ENCODE peak calls at places on chromosomes 12 and 14, in five cellular contexts. G, W, H, B and P are unnamed samples.

GRCh38 chr12:10213168-10214130 is 772 bp downstream of the GABARAPL1 start:
- DNase-seq in H (peak), G (peak), W (peak), B (no peak), P (peak)

GRCh38 chr12:92431146-92431545 is 271.6 kb upstream of the PLEKHG7 start:
- DNase-seq in W (no peak), B (no peak), G (no peak), H (no peak), P (peak)

GRCh38 chr14:55532645-55533309 is 47.2 kb upstream of the KTN1 start:
- DNase-seq in W (no peak), H (no peak), G (no peak), B (no peak), P (peak)

GRCh38 chr14:51562816-51563215 is 88.9 kb upstream of the FRMD6 start:
- DNase-seq in W (no peak), H (no peak), B (no peak), G (no peak), P (no peak)

GRCh38 chr12:81758421-81759214 is 532 bp downstream of the PPFIA2 start:
- DNase-seq in H (peak), G (peak), B (no peak), W (peak), P (peak)

GRCh38 chr14:92470215-92470614 is 43.4 kb upstream of the RIN3 start:
- DNase-seq in B (peak), H (no peak), G (no peak), W (no peak), P (no peak)

GRCh38 chr12:104589215-104589614 is 132.5 kb downstream of the CHST11 start:
- DNase-seq in H (no peak), W (no peak), G (no peak), B (no peak), P (no peak)

GRCh38 chr14:51367600-51367931 is 127.5 kb downstream of the TMX1 start:
- DNase-seq in G (no peak), W (no peak), B (peak), H (peak), P (no peak)

GRCh38 chr14:89330236-89331002 is 86.6 kb downstream of the FOXN3 start:
- DNase-seq in H (peak), G (peak), B (peak), W (peak), P (no peak)

GRCh38 chr14:20866963-20867362 is 24.2 kb upstream of the RNASE3 start:
- DNase-seq in B (no peak), G (no peak), H (peak), W (no peak), P (peak)

GRCh38 chr12:91404362-91404899 is 221.8 kb upstream of the DCN start:
- DNase-seq in H (no peak), B (no peak), W (no peak), G (no peak), P (no peak)

DNA sequence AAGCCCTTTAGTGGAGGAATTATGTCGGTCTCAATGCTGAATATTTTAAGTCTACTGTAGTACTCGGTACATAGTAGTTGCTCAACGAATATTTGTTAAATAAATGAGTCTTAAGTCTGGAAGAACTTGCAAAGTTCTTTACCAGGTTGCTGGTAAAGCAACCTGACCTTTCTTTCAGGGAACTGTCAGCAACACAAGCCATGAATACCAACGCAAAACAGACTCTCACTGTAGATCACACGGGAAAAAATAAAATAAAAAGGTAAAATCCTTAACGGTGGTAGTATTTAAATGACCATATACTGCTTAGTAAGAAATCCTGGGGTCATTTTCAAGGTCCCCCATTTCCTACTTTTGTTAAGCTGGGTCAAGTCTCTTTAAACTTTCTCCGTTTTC is 447 bp upstream of the NUBPL start:
- DNase-seq in W (no peak), B (no peak), H (peak), G (no peak), P (peak)
- H3K4me3 ChIP-seq in W (peak), B (peak), H (peak), G (peak), P (peak)

GRCh38 chr12:130764475-130765185 is 48.5 kb upstream of the RIMBP2 start:
- DNase-seq in G (no peak), H (peak), W (no peak), B (no peak), P (no peak)

GRCh38 chr12:130764073-130764472 is 48.0 kb upstream of the RIMBP2 start:
- DNase-seq in B (no peak), W (no peak), G (no peak), H (peak), P (no peak)

GRCh38 chr12:130761537-130762318 is 45.6 kb upstream of the RIMBP2 start:
- DNase-seq in B (no peak), G (peak), W (peak), H (peak), P (peak)

GRCh38 chr12:130765186-130765659 is 49.1 kb upstream of the RIMBP2 start:
- DNase-seq in B (no peak), W (no peak), H (no peak), G (no peak), P (no peak)

DNA sequence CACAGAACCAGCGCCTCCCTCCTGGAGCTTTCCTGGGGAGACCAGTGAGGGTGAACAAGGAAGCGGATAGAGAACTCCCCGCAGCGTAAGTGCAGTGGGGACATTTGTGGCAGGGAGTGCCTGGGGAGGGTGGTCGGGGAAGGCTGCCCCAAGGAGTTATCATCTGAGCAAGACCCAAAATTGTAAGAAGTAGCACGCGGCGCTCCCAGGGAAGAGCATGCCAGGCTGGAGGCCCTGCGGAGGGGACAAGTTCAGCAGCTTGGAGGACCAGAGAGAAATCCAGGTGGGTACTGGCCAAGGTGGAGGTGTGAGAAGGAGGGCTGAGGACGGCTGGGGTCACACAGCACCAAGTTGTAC is 46.2 kb upstream of the RIMBP2 start:
- DNase-seq in B (no peak), H (no peak), W (no peak), G (no peak), P (no peak)
- H3K4me3 ChIP-seq in B (no peak), H (no peak), W (no peak), G (no peak), P (no peak)

GRCh38 chr14:68137704-68138619 is 318.4 kb downstream of the RAD51B start:
- DNase-seq in H (peak), B (peak), G (peak), W (peak), P (peak)
- H3K4me3 ChIP-seq in H (no peak), B (no peak), G (no peak), W (no peak), P (no peak)

DNA sequence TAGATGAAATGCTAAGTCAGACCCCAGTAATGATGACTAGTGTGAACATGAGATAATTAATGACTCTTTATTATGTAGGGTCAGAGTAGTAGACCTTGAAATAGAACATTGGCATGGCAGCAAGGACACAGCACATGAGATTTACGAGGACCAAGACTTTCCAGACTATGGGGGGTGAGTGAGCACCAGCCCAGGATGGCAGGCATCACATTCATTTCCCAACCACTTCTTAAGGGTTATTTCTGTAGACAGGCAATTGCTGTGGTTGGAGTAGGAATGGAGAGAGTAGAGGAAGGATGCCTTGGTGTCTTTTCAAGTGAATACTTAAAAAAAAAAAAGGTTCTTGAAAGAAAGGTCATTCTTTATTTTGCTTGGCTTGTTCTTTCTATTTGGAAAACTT is 189.4 kb upstream of the DYRK2 start:
- DNase-seq in G (no peak), W (no peak), B (no peak), H (no peak), P (no peak)
- H3K4me3 ChIP-seq in G (no peak), W (no peak), B (no peak), H (no peak), P (no peak)

GRCh38 chr12:88399811-88400210 is 180.5 kb downstream of the KITLG start:
- DNase-seq in H (no peak), B (no peak), W (no peak), G (no peak), P (no peak)

GRCh38 chr12:88401153-88401552 is 179.1 kb downstream of the KITLG start:
- DNase-seq in G (no peak), B (no peak), W (no peak), H (no peak), P (no peak)

GRCh38 chr12:88400302-88400701 is 180.0 kb downstream of the KITLG start:
- DNase-seq in W (no peak), G (no peak), B (no peak), H (no peak), P (no peak)
- H3K4me3 ChIP-seq in W (no peak), G (no peak), B (no peak), H (no peak), P (no peak)

GRCh38 chr12:2813573-2814185 is 1.2 kb downstream of the ITFG2 start:
- DNase-seq in G (no peak), B (no peak), H (peak), W (peak), P (peak)

GRCh38 chr12:2806700-2807099 is 5.8 kb upstream of the ITFG2 start:
- DNase-seq in B (no peak), G (no peak), H (peak), W (no peak), P (no peak)

GRCh38 chr12:2813214-2813554 is 716 bp downstream of the ITFG2 start:
- DNase-seq in G (no peak), B (no peak), W (no peak), H (no peak), P (no peak)

GRCh38 chr12:2812290-2813213 is at the start of gene ITFG2:
- DNase-seq in B (peak), H (peak), W (peak), G (peak), P (peak)

DNA sequence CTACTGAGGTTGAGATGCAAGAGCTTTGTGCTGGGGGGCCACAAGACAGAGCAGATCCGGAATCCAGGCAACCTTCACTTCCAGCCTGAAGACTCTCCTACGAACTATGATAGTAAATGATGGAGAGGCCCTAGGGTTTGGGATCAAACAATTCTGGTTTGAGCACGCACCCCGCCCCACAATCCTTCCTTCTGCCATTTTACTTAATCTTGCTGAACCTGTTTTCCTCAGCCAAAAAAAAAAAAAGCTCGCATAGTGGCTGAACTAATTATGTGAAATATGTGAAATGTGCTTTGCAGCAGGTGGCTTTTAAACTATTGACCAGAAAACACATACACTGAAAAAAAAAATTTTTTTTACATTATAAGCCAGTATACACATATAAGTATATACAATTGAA is 677 bp upstream of the ITFG2 start:
- DNase-seq in H (no peak), W (no peak), B (no peak), G (no peak), P (no peak)
- H3K4me3 ChIP-seq in H (peak), W (peak), B (peak), G (peak), P (no peak)

GRCh38 chr12:45244561-45245348 is 28.9 kb downstream of the ANO6 start:
- DNase-seq in G (no peak), W (no peak), H (peak), B (no peak), P (no peak)
- H3K4me3 ChIP-seq in G (peak), W (no peak), H (no peak), B (no peak), P (no peak)

GRCh38 chr12:124609041-124609984 is 41.9 kb upstream of the NCOR2 start:
- DNase-seq in H (peak), G (peak), B (no peak), W (peak), P (peak)
- H3K4me3 ChIP-seq in H (no peak), G (no peak), B (no peak), W (no peak), P (no peak)